ENCODE peak calls at places on chromosomes 1 and 21, in four cellular contexts. One of them, this sample, is unnamed. For H3K27me3, the result is how much of the 10 kb centered on the place peaks cover.

GRCh38 chr1:33176362-33176850 is 5.4 kb downstream of the TRIM62 start:
- DNase-seq in gastrocnemius medialis: peak
- DNase-seq in kidney epithelial cell: no peak
- DNase-seq in cardiac muscle cell: no peak
- DNase-seq in this sample: no peak

GRCh38 chr1:79638382-79638781 is 631.9 kb upstream of the ADGRL4 start:
- DNase-seq in cardiac muscle cell: no peak
- DNase-seq in gastrocnemius medialis: no peak
- DNase-seq in kidney epithelial cell: no peak
- DNase-seq in this sample: no peak

GRCh38 chr1:230851291-230851691 is 17.0 kb downstream of the C1orf198 start:
- DNase-seq in cardiac muscle cell: peak
- DNase-seq in kidney epithelial cell: no peak
- DNase-seq in gastrocnemius medialis: no peak
- DNase-seq in this sample: no peak

GRCh38 chr1:231720652-231721325 is 94.2 kb downstream of the DISC1 start:
- DNase-seq in gastrocnemius medialis: no peak
- DNase-seq in kidney epithelial cell: no peak
- DNase-seq in cardiac muscle cell: no peak
- DNase-seq in this sample: no peak

GRCh38 chr1:31734582-31735107 is 29.5 kb downstream of the ADGRB2 start:
- DNase-seq in cardiac muscle cell: no peak
- DNase-seq in kidney epithelial cell: no peak
- DNase-seq in gastrocnemius medialis: no peak
- DNase-seq in this sample: no peak

GRCh38 chr1:25232866-25233784 is 823 bp upstream of the SYF2 start:
- DNase-seq in gastrocnemius medialis: peak
- DNase-seq in kidney epithelial cell: peak
- DNase-seq in cardiac muscle cell: peak
- DNase-seq in this sample: peak

GRCh38 chr1:82091729-82092128 is 291.0 kb downstream of the ADGRL2 start:
- DNase-seq in cardiac muscle cell: no peak
- DNase-seq in gastrocnemius medialis: no peak
- DNase-seq in kidney epithelial cell: no peak
- DNase-seq in this sample: no peak

GRCh38 chr21:36966066-36966845 is at the start of gene HLCS:
- DNase-seq in kidney epithelial cell: no peak
- DNase-seq in cardiac muscle cell: peak
- DNase-seq in gastrocnemius medialis: peak
- DNase-seq in this sample: no peak

GRCh38 chr1:73783367-73783766 is 414.6 kb downstream of the LRRIQ3 start:
- DNase-seq in gastrocnemius medialis: no peak
- DNase-seq in cardiac muscle cell: no peak
- DNase-seq in kidney epithelial cell: no peak
- DNase-seq in this sample: no peak

GRCh38 chr1:217087981-217088380 is 364.8 kb upstream of the ESRRG start:
- DNase-seq in gastrocnemius medialis: no peak
- DNase-seq in kidney epithelial cell: no peak
- DNase-seq in cardiac muscle cell: no peak
- DNase-seq in this sample: no peak
- H3K27me3 ChIP-seq in gastrocnemius medialis: under half
- H3K27me3 ChIP-seq in kidney epithelial cell: under half
- H3K27me3 ChIP-seq in cardiac muscle cell: under half
- H3K27me3 ChIP-seq in this sample: under half

GRCh38 chr21:32359719-32360260 is 33.0 kb downstream of the URB1 start:
- DNase-seq in gastrocnemius medialis: no peak
- DNase-seq in cardiac muscle cell: no peak
- DNase-seq in kidney epithelial cell: no peak
- DNase-seq in this sample: no peak
- TF ChIP-seq CTCF in gastrocnemius medialis: no peak
- TF ChIP-seq CTCF in cardiac muscle cell: peak
- TF ChIP-seq CTCF in kidney epithelial cell: peak
- TF ChIP-seq CTCF in this sample: no peak

DNA sequence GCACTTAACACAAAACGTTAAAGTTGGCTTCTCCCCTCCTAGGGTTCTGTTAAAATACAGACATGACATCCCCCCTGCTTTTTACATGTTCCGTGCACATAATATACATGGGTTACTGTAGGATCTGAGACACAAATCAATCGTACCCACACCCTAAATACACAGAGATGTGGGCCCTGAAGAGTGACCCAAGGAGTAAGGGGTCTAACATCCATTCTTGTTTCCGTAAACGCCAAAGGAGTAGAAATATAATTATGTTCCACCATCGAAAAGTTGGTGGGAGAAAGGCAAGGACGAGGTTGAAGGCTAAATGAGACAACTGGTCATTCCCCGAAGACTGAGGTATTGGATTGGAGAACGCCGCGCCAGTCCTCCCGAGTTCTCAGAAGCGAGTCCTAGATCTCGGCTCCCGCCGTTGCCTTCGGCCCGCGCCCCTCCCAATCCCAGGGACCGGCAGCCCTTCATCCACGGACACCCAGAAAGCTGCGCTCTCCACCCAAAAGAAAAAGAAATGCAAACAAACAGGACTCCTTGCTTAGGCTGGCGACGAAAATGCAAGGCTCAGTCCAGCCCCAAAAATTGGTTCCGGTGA is 1.2 kb downstream of the TBX15 start:
- DNase-seq in kidney epithelial cell: no peak
- DNase-seq in gastrocnemius medialis: no peak
- DNase-seq in cardiac muscle cell: no peak
- DNase-seq in this sample: no peak
- H3K4me3 ChIP-seq in kidney epithelial cell: no peak
- H3K4me3 ChIP-seq in gastrocnemius medialis: peak
- H3K4me3 ChIP-seq in cardiac muscle cell: peak
- H3K4me3 ChIP-seq in this sample: peak

GRCh38 chr1:153339802-153340201 is 8.8 kb downstream of the PGLYRP4 start:
- DNase-seq in gastrocnemius medialis: no peak
- DNase-seq in kidney epithelial cell: no peak
- DNase-seq in cardiac muscle cell: no peak
- DNase-seq in this sample: no peak
- H3K27me3 ChIP-seq in gastrocnemius medialis: under half
- H3K27me3 ChIP-seq in kidney epithelial cell: under half
- H3K27me3 ChIP-seq in cardiac muscle cell: under half
- H3K27me3 ChIP-seq in this sample: under half

GRCh38 chr1:236451796-236452373 is 57.8 kb downstream of the EDARADD start:
- DNase-seq in cardiac muscle cell: peak
- DNase-seq in kidney epithelial cell: no peak
- DNase-seq in gastrocnemius medialis: no peak
- DNase-seq in this sample: no peak
- TF ChIP-seq CTCF in cardiac muscle cell: peak
- TF ChIP-seq CTCF in kidney epithelial cell: peak
- TF ChIP-seq CTCF in gastrocnemius medialis: no peak
- TF ChIP-seq CTCF in this sample: no peak

DNA sequence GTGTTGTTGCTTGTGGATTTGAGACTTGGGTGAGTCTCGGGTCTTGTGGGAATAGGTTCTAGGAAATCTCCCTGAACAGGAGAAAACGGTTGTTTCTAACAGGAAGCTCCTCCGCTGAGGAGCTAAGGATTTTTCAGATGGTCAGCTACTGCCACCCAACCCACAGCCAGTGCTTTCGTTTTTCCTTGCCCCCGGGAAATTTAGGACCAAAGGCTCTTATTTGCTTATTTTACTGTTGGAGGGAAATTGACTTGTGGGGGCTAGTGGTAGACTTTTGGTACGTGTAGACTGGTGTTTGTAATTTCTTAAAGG is 789 bp downstream of the SNX7 start:
- DNase-seq in gastrocnemius medialis: no peak
- DNase-seq in kidney epithelial cell: no peak
- DNase-seq in cardiac muscle cell: no peak
- DNase-seq in this sample: no peak
- H3K4me3 ChIP-seq in gastrocnemius medialis: peak
- H3K4me3 ChIP-seq in kidney epithelial cell: peak
- H3K4me3 ChIP-seq in cardiac muscle cell: peak
- H3K4me3 ChIP-seq in this sample: peak

GRCh38 chr1:22296701-22297591 is 154.0 kb upstream of the WNT4 start:
- DNase-seq in kidney epithelial cell: no peak
- DNase-seq in cardiac muscle cell: no peak
- DNase-seq in gastrocnemius medialis: no peak
- DNase-seq in this sample: no peak
- H3K27me3 ChIP-seq in kidney epithelial cell: under half
- H3K27me3 ChIP-seq in cardiac muscle cell: under half
- H3K27me3 ChIP-seq in gastrocnemius medialis: under half
- H3K27me3 ChIP-seq in this sample: under half

GRCh38 chr1:167145965-167146364 is 52.1 kb downstream of the STYXL2 start:
- DNase-seq in cardiac muscle cell: no peak
- DNase-seq in kidney epithelial cell: no peak
- DNase-seq in gastrocnemius medialis: no peak
- DNase-seq in this sample: no peak
- TF ChIP-seq CTCF in cardiac muscle cell: no peak
- TF ChIP-seq CTCF in kidney epithelial cell: no peak
- TF ChIP-seq CTCF in gastrocnemius medialis: no peak
- TF ChIP-seq CTCF in this sample: no peak

GRCh38 chr1:93338426-93338825 is 7.3 kb upstream of the DR1 start:
- DNase-seq in gastrocnemius medialis: no peak
- DNase-seq in kidney epithelial cell: peak
- DNase-seq in cardiac muscle cell: no peak
- DNase-seq in this sample: no peak
- H3K4me3 ChIP-seq in gastrocnemius medialis: no peak
- H3K4me3 ChIP-seq in kidney epithelial cell: no peak
- H3K4me3 ChIP-seq in cardiac muscle cell: no peak
- H3K4me3 ChIP-seq in this sample: peak

This sample was measured in thoracic aorta.